ENCODE peak calls at places on chromosomes 4 and X, in nine cellular contexts. One of them, this sample, is unnamed.

GRCh38 chrX:147476008-147476407 is 435.7 kb upstream of the FMR1 start:
- DNase-seq in psoas muscle: no peak
- DNase-seq in right lobe of liver: no peak
- DNase-seq in endothelial cell of umbilical vein: no peak
- DNase-seq in bronchial epithelial cell: peak
- DNase-seq in HepG2: peak
- DNase-seq in pancreas: no peak
- DNase-seq in cardiac muscle cell: peak
- DNase-seq in AG04450: no peak
- DNase-seq in this sample: peak

GRCh38 chrX:30301977-30302376 is 7.2 kb downstream of the NR0B1 start:
- DNase-seq in psoas muscle: no peak
- DNase-seq in right lobe of liver: no peak
- DNase-seq in endothelial cell of umbilical vein: no peak
- DNase-seq in bronchial epithelial cell: peak
- DNase-seq in HepG2: no peak
- DNase-seq in pancreas: no peak
- DNase-seq in cardiac muscle cell: peak
- DNase-seq in AG04450: no peak
- DNase-seq in this sample: peak

GRCh38 chr4:122788935-122789334 is 37.7 kb upstream of the FGF2 start:
- DNase-seq in psoas muscle: no peak
- DNase-seq in right lobe of liver: no peak
- DNase-seq in endothelial cell of umbilical vein: no peak
- DNase-seq in bronchial epithelial cell: no peak
- DNase-seq in HepG2: no peak
- DNase-seq in pancreas: no peak
- DNase-seq in cardiac muscle cell: no peak
- DNase-seq in AG04450: no peak
- DNase-seq in this sample: no peak

GRCh38 chr4:63541828-63542227 is 867.4 kb downstream of the TECRL start:
- DNase-seq in psoas muscle: no peak
- DNase-seq in right lobe of liver: no peak
- DNase-seq in endothelial cell of umbilical vein: no peak
- DNase-seq in bronchial epithelial cell: no peak
- DNase-seq in HepG2: no peak
- DNase-seq in pancreas: no peak
- DNase-seq in cardiac muscle cell: no peak
- DNase-seq in AG04450: no peak
- DNase-seq in this sample: no peak

GRCh38 chr4:77699731-77700210 is 94.2 kb downstream of the CXCL13 start:
- DNase-seq in psoas muscle: no peak
- DNase-seq in right lobe of liver: no peak
- DNase-seq in endothelial cell of umbilical vein: peak
- DNase-seq in bronchial epithelial cell: peak
- DNase-seq in HepG2: peak
- DNase-seq in pancreas: no peak
- DNase-seq in cardiac muscle cell: peak
- DNase-seq in AG04450: peak
- DNase-seq in this sample: peak

GRCh38 chr4:168509786-168510185 is 12.9 kb downstream of the PALLD start:
- DNase-seq in psoas muscle: no peak
- DNase-seq in right lobe of liver: no peak
- DNase-seq in endothelial cell of umbilical vein: no peak
- DNase-seq in bronchial epithelial cell: peak
- DNase-seq in HepG2: no peak
- DNase-seq in pancreas: no peak
- DNase-seq in cardiac muscle cell: no peak
- DNase-seq in AG04450: peak
- DNase-seq in this sample: no peak

GRCh38 chr4:10619220-10619619 is 65.3 kb downstream of the CLNK start:
- DNase-seq in psoas muscle: no peak
- DNase-seq in right lobe of liver: no peak
- DNase-seq in endothelial cell of umbilical vein: peak
- DNase-seq in bronchial epithelial cell: peak
- DNase-seq in HepG2: no peak
- DNase-seq in pancreas: no peak
- DNase-seq in cardiac muscle cell: no peak
- DNase-seq in AG04450: no peak
- DNase-seq in this sample: no peak

GRCh38 chr4:124121511-124121934 is 591.0 kb downstream of the ANKRD50 start:
- DNase-seq in psoas muscle: no peak
- DNase-seq in right lobe of liver: no peak
- DNase-seq in endothelial cell of umbilical vein: peak
- DNase-seq in bronchial epithelial cell: peak
- DNase-seq in HepG2: peak
- DNase-seq in pancreas: no peak
- DNase-seq in cardiac muscle cell: no peak
- DNase-seq in AG04450: no peak
- DNase-seq in this sample: no peak

GRCh38 chr4:105059337-105059736 is 87.3 kb upstream of the TET2 start:
- DNase-seq in psoas muscle: no peak
- DNase-seq in right lobe of liver: no peak
- DNase-seq in endothelial cell of umbilical vein: no peak
- DNase-seq in bronchial epithelial cell: peak
- DNase-seq in HepG2: no peak
- DNase-seq in pancreas: no peak
- DNase-seq in cardiac muscle cell: no peak
- DNase-seq in AG04450: no peak
- DNase-seq in this sample: no peak

GRCh38 chr4:183448436-183448835 is 4.0 kb downstream of the CDKN2AIP start:
- DNase-seq in psoas muscle: no peak
- DNase-seq in right lobe of liver: no peak
- DNase-seq in endothelial cell of umbilical vein: no peak
- DNase-seq in bronchial epithelial cell: no peak
- DNase-seq in HepG2: no peak
- DNase-seq in pancreas: no peak
- DNase-seq in cardiac muscle cell: no peak
- DNase-seq in AG04450: no peak
- DNase-seq in this sample: no peak

GRCh38 chr4:38294238-38294637 is 334.0 kb downstream of the PTTG2 start:
- DNase-seq in psoas muscle: no peak
- DNase-seq in right lobe of liver: no peak
- DNase-seq in endothelial cell of umbilical vein: no peak
- DNase-seq in bronchial epithelial cell: no peak
- DNase-seq in HepG2: no peak
- DNase-seq in pancreas: no peak
- DNase-seq in cardiac muscle cell: no peak
- DNase-seq in AG04450: no peak
- DNase-seq in this sample: no peak

GRCh38 chr4:86452323-86452995 is 92.6 kb upstream of the MAPK10 start:
- DNase-seq in psoas muscle: no peak
- DNase-seq in right lobe of liver: no peak
- DNase-seq in endothelial cell of umbilical vein: no peak
- DNase-seq in bronchial epithelial cell: no peak
- DNase-seq in HepG2: no peak
- DNase-seq in pancreas: no peak
- DNase-seq in cardiac muscle cell: no peak
- DNase-seq in AG04450: no peak
- DNase-seq in this sample: no peak

GRCh38 chrX:56216332-56216731 is 15.8 kb upstream of the KLF8 start:
- DNase-seq in psoas muscle: no peak
- DNase-seq in right lobe of liver: no peak
- DNase-seq in endothelial cell of umbilical vein: no peak
- DNase-seq in bronchial epithelial cell: no peak
- DNase-seq in HepG2: no peak
- DNase-seq in pancreas: no peak
- DNase-seq in cardiac muscle cell: no peak
- DNase-seq in AG04450: no peak
- DNase-seq in this sample: no peak

GRCh38 chr4:138320030-138320429 is 77.9 kb upstream of the SLC7A11 start:
- DNase-seq in psoas muscle: no peak
- DNase-seq in right lobe of liver: no peak
- DNase-seq in endothelial cell of umbilical vein: no peak
- DNase-seq in bronchial epithelial cell: no peak
- DNase-seq in HepG2: no peak
- DNase-seq in pancreas: no peak
- DNase-seq in cardiac muscle cell: no peak
- DNase-seq in AG04450: no peak
- DNase-seq in this sample: no peak

GRCh38 chr4:16865897-16866283 is 32.6 kb downstream of the LDB2 start:
- DNase-seq in psoas muscle: no peak
- DNase-seq in right lobe of liver: no peak
- DNase-seq in endothelial cell of umbilical vein: peak
- DNase-seq in bronchial epithelial cell: no peak
- DNase-seq in HepG2: no peak
- DNase-seq in pancreas: no peak
- DNase-seq in cardiac muscle cell: no peak
- DNase-seq in AG04450: no peak
- DNase-seq in this sample: no peak

GRCh38 chr4:151284534-151285245 is 7.7 kb downstream of the PRSS48 start:
- DNase-seq in psoas muscle: no peak
- DNase-seq in right lobe of liver: no peak
- DNase-seq in endothelial cell of umbilical vein: peak
- DNase-seq in bronchial epithelial cell: no peak
- DNase-seq in HepG2: no peak
- DNase-seq in pancreas: no peak
- DNase-seq in cardiac muscle cell: no peak
- DNase-seq in AG04450: no peak
- DNase-seq in this sample: no peak

GRCh38 chr4:57080781-57081650 is 29.2 kb downstream of the IGFBP7 start:
- DNase-seq in psoas muscle: no peak
- DNase-seq in right lobe of liver: no peak
- DNase-seq in endothelial cell of umbilical vein: peak
- DNase-seq in bronchial epithelial cell: peak
- DNase-seq in HepG2: peak
- DNase-seq in pancreas: no peak
- DNase-seq in cardiac muscle cell: no peak
- DNase-seq in AG04450: peak
- DNase-seq in this sample: no peak

GRCh38 chrX:23478056-23478455 is 143.4 kb downstream of the PTCHD1 start:
- DNase-seq in psoas muscle: no peak
- DNase-seq in right lobe of liver: no peak
- DNase-seq in endothelial cell of umbilical vein: no peak
- DNase-seq in bronchial epithelial cell: peak
- DNase-seq in HepG2: no peak
- DNase-seq in pancreas: no peak
- DNase-seq in cardiac muscle cell: no peak
- DNase-seq in AG04450: no peak
- DNase-seq in this sample: no peak

DNA sequence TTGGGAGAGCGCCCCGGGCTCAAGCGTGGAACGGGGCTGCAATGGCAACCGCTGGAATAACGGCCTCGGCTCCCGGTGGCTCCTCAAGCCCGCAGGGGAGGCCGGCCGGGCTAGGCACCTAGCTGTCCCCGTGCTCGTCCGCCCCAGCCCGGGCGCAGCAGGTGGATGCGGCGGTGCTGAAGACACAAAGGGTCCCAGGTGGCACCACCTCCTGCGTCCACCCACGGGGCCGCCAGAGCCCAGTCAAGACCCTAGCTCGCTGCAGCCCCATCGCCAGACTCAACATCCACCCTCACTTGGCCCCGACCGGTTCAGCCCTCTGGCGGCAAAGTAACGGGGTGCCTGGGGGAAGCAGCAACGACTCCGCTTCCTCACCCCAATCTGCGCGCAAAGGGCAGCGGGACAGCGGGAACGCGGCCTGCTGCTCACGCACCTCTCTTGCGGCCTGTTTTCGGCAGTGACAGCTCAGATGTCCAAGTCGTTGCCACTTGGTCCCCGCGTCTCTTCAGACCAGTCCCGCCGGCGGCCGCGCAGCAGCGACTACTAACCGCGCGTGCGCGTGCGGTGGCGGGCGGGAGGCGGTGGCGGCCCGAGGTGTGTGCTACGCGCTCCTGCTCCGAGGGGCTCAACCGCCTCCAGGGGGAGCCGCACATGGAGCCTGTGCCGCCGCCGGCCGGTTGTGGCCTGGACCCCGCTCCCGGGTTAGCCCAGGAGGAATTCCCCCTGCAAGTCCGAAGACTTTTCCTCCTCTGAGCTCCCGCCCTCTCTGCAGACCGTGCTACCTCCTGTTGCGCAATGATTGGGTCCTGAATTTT is at the start of gene CLGN:
- DNase-seq in psoas muscle: peak
- DNase-seq in right lobe of liver: peak
- DNase-seq in endothelial cell of umbilical vein: peak
- DNase-seq in bronchial epithelial cell: no peak
- DNase-seq in HepG2: peak
- DNase-seq in pancreas: peak
- DNase-seq in cardiac muscle cell: peak
- DNase-seq in AG04450: no peak
- DNase-seq in this sample: peak
- TF ChIP-seq CTCF in psoas muscle: peak
- TF ChIP-seq CTCF in right lobe of liver: peak
- TF ChIP-seq CTCF in endothelial cell of umbilical vein: peak
- TF ChIP-seq CTCF in bronchial epithelial cell: peak
- TF ChIP-seq CTCF in HepG2: peak
- TF ChIP-seq CTCF in pancreas: no peak
- TF ChIP-seq CTCF in cardiac muscle cell: peak
- TF ChIP-seq CTCF in AG04450: peak
- TF ChIP-seq CTCF in this sample: peak

GRCh38 chr4:84965558-84966381 is 720 bp downstream of the WDFY3 start:
- DNase-seq in psoas muscle: peak
- DNase-seq in right lobe of liver: peak
- DNase-seq in endothelial cell of umbilical vein: peak
- DNase-seq in bronchial epithelial cell: no peak
- DNase-seq in HepG2: peak
- DNase-seq in pancreas: peak
- DNase-seq in cardiac muscle cell: peak
- DNase-seq in AG04450: no peak
- DNase-seq in this sample: peak
- TF ChIP-seq CTCF in psoas muscle: no peak
- TF ChIP-seq CTCF in right lobe of liver: no peak
- TF ChIP-seq CTCF in endothelial cell of umbilical vein: peak
- TF ChIP-seq CTCF in bronchial epithelial cell: no peak
- TF ChIP-seq CTCF in HepG2: peak
- TF ChIP-seq CTCF in pancreas: no peak
- TF ChIP-seq CTCF in cardiac muscle cell: no peak
- TF ChIP-seq CTCF in AG04450: no peak
- TF ChIP-seq CTCF in this sample: no peak

DNA sequence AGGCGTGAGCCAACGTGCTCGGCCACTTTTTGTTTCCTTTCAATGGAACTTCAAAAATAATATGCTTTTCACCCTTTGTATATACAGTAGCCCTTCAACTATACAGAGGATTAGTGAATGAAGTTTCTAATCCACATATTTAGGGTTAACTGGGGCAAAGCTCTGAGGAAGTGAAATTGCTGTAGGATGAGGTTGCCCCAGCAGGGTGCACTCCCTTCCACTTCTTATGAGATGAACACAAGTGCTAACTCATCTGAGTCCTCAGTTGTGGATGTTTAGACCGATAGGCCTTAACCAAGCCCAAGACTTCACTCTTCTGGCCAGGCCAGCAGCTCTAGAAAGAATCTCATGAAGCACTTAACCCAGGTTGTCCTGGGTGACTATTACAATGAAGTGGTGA is 29.1 kb upstream of the CT55 start:
- DNase-seq in psoas muscle: no peak
- DNase-seq in right lobe of liver: no peak
- DNase-seq in endothelial cell of umbilical vein: no peak
- DNase-seq in bronchial epithelial cell: no peak
- DNase-seq in HepG2: no peak
- DNase-seq in pancreas: no peak
- DNase-seq in cardiac muscle cell: no peak
- DNase-seq in AG04450: no peak
- DNase-seq in this sample: no peak
- TF ChIP-seq CTCF in psoas muscle: no peak
- TF ChIP-seq CTCF in right lobe of liver: no peak
- TF ChIP-seq CTCF in endothelial cell of umbilical vein: no peak
- TF ChIP-seq CTCF in bronchial epithelial cell: no peak
- TF ChIP-seq CTCF in HepG2: no peak
- TF ChIP-seq CTCF in pancreas: no peak
- TF ChIP-seq CTCF in cardiac muscle cell: no peak
- TF ChIP-seq CTCF in AG04450: no peak
- TF ChIP-seq CTCF in this sample: no peak

GRCh38 chr4:1092026-1092982 is 21.1 kb downstream of the RNF212 start:
- DNase-seq in psoas muscle: no peak
- DNase-seq in right lobe of liver: no peak
- DNase-seq in endothelial cell of umbilical vein: no peak
- DNase-seq in bronchial epithelial cell: no peak
- DNase-seq in HepG2: no peak
- DNase-seq in pancreas: no peak
- DNase-seq in cardiac muscle cell: no peak
- DNase-seq in AG04450: no peak
- DNase-seq in this sample: no peak
- TF ChIP-seq CTCF in psoas muscle: no peak
- TF ChIP-seq CTCF in right lobe of liver: no peak
- TF ChIP-seq CTCF in endothelial cell of umbilical vein: peak
- TF ChIP-seq CTCF in bronchial epithelial cell: no peak
- TF ChIP-seq CTCF in HepG2: peak
- TF ChIP-seq CTCF in pancreas: no peak
- TF ChIP-seq CTCF in cardiac muscle cell: peak
- TF ChIP-seq CTCF in AG04450: peak
- TF ChIP-seq CTCF in this sample: no peak

This sample was measured in nephron progenitor cell.